ENCODE peak calls at places on chromosomes 1 and 21, in ten cellular contexts. O is T1000; T is activated T-cell treated with anti-CD3 and anti-CD28 coated beads, Interleukin-2, amount 50 U/mL, for 72 hours; V is stimulated activated CD8-positive, alpha-beta memory T cell treated with anti-CD3 and anti-CD28 coated beads, Interleukin-12 subunit alpha, Interleukin-12 subunit beta, amount 100 ng/mL, for 4 hours; F is activated CD4-positive, alpha-beta T cell treated with anti-CD3 and anti-CD28 coated beads, Interleukin-2, amount 10 ng/mL, durations not matched to agents 7 days and 5 days; P is stromal cell of bone marrow; X is GM12892; A is activated gamma-delta T cell; M is activated naive CD8-positive, alpha-beta T cell treated with anti-CD3 and anti-CD28 coated beads for 36 hours; D is anterior cingulate cortex. S is an unnamed sample.

GRCh38 chr1:8343464-8344001 is 25.6 kb downstream of the SLC45A1 start:
- DNase-seq in T (no peak), V (no peak), D (no peak), F (no peak), M (no peak), P (peak), X (no peak), A (no peak), O (peak), S (peak)

GRCh38 chr1:42957880-42958487 is 684 bp downstream of the SLC2A1 start:
- DNase-seq in T (peak), M (peak), P (no peak), X (peak), F (peak), A (peak), D (peak), O (peak), V (peak), S (peak)

GRCh38 chr1:226966683-226967082 is 26.6 kb downstream of the COQ8A start:
- DNase-seq in P (no peak), D (no peak), O (no peak), T (no peak), F (no peak), A (no peak), M (no peak), X (no peak), V (no peak), S (no peak)

GRCh38 chr1:31514117-31514516 is 62.2 kb upstream of the TINAGL1 start:
- DNase-seq in F (no peak), T (no peak), X (no peak), O (no peak), A (no peak), P (no peak), M (no peak), D (no peak), V (no peak), S (no peak)

GRCh38 chr1:156944848-156945247 is 24.4 kb downstream of the LRRC71 start:
- DNase-seq in P (no peak), X (no peak), A (no peak), F (no peak), T (no peak), D (no peak), O (no peak), V (no peak), M (no peak), S (no peak)

GRCh38 chr1:172658871-172659453 is at the start of gene FASLG:
- DNase-seq in A (peak), V (peak), D (no peak), P (no peak), O (no peak), F (peak), T (peak), M (peak), X (no peak), S (no peak)

GRCh38 chr1:24507423-24507804 is 4.8 kb downstream of the RCAN3 start:
- DNase-seq in X (no peak), F (peak), O (no peak), D (no peak), A (no peak), P (no peak), T (no peak), V (no peak), M (no peak), S (no peak)

GRCh38 chr1:3618904-3619671 is 5.7 kb upstream of the TPRG1L start:
- DNase-seq in P (peak), D (peak), A (no peak), T (peak), O (peak), F (peak), X (peak), V (peak), M (peak), S (peak)

GRCh38 chr1:201566933-201567801 is 28.2 kb downstream of the NAV1 start:
- DNase-seq in P (no peak), D (no peak), X (no peak), F (no peak), M (no peak), T (no peak), V (no peak), A (no peak), O (no peak), S (no peak)

GRCh38 chr1:143584508-143584907 is 387.3 kb downstream of the FAM72C start:
- DNase-seq in A (no peak), D (no peak), T (no peak), M (no peak), V (no peak), O (no peak), X (no peak), P (no peak), F (no peak), S (peak)

GRCh38 chr21:45999581-46000181 is 18.1 kb downstream of the COL6A1 start:
- DNase-seq in X (no peak), T (no peak), O (no peak), F (no peak), A (no peak), M (no peak), D (no peak), V (no peak), P (no peak), S (no peak)

GRCh38 chr1:41391834-41392527 is 30.7 kb downstream of the FOXO6 start:
- DNase-seq in V (no peak), D (no peak), T (no peak), O (no peak), F (no peak), P (no peak), X (no peak), M (no peak), A (no peak), S (no peak)

GRCh38 chr1:117093091-117093534 is 28.4 kb downstream of the TRIM45 start:
- DNase-seq in F (no peak), P (peak), O (peak), X (no peak), T (peak), A (no peak), M (no peak), D (peak), V (no peak), S (peak)

GRCh38 chr1:233865902-233866301 is 38.6 kb upstream of the SLC35F3 start:
- DNase-seq in X (no peak), F (no peak), V (no peak), P (no peak), D (no peak), O (no peak), T (no peak), M (no peak), A (no peak), S (no peak)

GRCh38 chr1:43229831-43230780 is 39.7 kb upstream of the TMEM125 start:
- DNase-seq in O (no peak), P (no peak), D (no peak), X (no peak), A (no peak), F (no peak), T (no peak), M (no peak), V (no peak), S (no peak)

GRCh38 chr1:8276173-8276914 is 41.6 kb upstream of the SLC45A1 start:
- DNase-seq in X (no peak), A (no peak), F (no peak), M (no peak), O (no peak), T (no peak), V (no peak), P (no peak), D (no peak), S (no peak)

GRCh38 chr1:22412932-22413727 is 38.5 kb upstream of the ZBTB40 start:
- DNase-seq in O (no peak), A (no peak), M (no peak), D (no peak), T (no peak), F (no peak), P (no peak), V (no peak), X (no peak), S (peak)

GRCh38 chr1:243268751-243269460 is 13.1 kb downstream of the SDCCAG8 start:
- DNase-seq in P (no peak), M (no peak), F (no peak), O (no peak), X (no peak), D (no peak), T (no peak), V (no peak), A (no peak), S (no peak)

GRCh38 chr1:182315157-182315556 is 76.4 kb downstream of the GLUL start:
- DNase-seq in T (no peak), F (no peak), M (no peak), A (no peak), D (no peak), X (no peak), V (no peak), P (no peak), O (no peak), S (no peak)

GRCh38 chr1:39268112-39268581 is 63.7 kb downstream of the MACF1 start:
- DNase-seq in V (no peak), A (no peak), M (no peak), X (peak), P (peak), O (no peak), F (peak), T (peak), D (peak), S (peak)